ENCODE peak calls at places on chromosomes 1 and 21, in four cellular contexts. U is adrenal gland, G is A549, E is testis. M is an unnamed sample.

GRCh38 chr1:243850368-243851128 is 505 bp upstream of the AKT3 start:
- DNase-seq in U (peak), G (peak), E (peak), M (peak)

GRCh38 chr1:69305621-69306020 is 262.1 kb upstream of the LRRC7 start:
- DNase-seq in U (no peak), G (no peak), E (no peak), M (no peak)

GRCh38 chr1:116256875-116257823 is 115.9 kb upstream of the ATP1A1 start:
- DNase-seq in U (no peak), G (no peak), E (no peak), M (no peak)

GRCh38 chr1:89735449-89735848 is 85.4 kb upstream of the LRRC8D start:
- DNase-seq in U (no peak), G (no peak), E (no peak), M (no peak)

GRCh38 chr1:153352523-153352922 is 3.9 kb upstream of the PGLYRP4 start:
- DNase-seq in U (peak), G (peak), E (peak), M (peak)

GRCh38 chr1:12230549-12231275 is 882 bp downstream of the VPS13D start:
- DNase-seq in U (peak), G (no peak), E (peak), M (peak)

GRCh38 chr1:47399841-47400144 is 16.3 kb upstream of the FOXE3 start:
- DNase-seq in U (no peak), G (no peak), E (no peak), M (no peak)

GRCh38 chr21:37119421-37120218 is 46.6 kb downstream of the TTC3 start:
- DNase-seq in U (no peak), G (no peak), E (no peak), M (no peak)

GRCh38 chr1:53656062-53656915 is 82.7 kb downstream of the GLIS1 start:
- DNase-seq in U (no peak), G (no peak), E (no peak), M (no peak)

GRCh38 chr1:179190861-179191260 is 38.6 kb downstream of the ABL2 start:
- DNase-seq in U (no peak), G (no peak), E (no peak), M (no peak)

GRCh38 chr21:34364921-34365320 is 1.1 kb downstream of the KCNE2 start:
- DNase-seq in U (no peak), G (no peak), E (peak), M (no peak)

GRCh38 chr1:153400244-153400643 is 9.4 kb upstream of the S100A8 start:
- DNase-seq in U (no peak), G (no peak), E (no peak), M (no peak)

GRCh38 chr21:41761211-41762181 is 5.4 kb downstream of the RIPK4 start:
- DNase-seq in U (peak), G (no peak), E (no peak), M (no peak)

GRCh38 chr21:45902292-45902995 is 79.1 kb upstream of the COL6A1 start:
- DNase-seq in U (no peak), G (no peak), E (no peak), M (no peak)

GRCh38 chr1:115293899-115294298 is 44.1 kb downstream of the NGF start:
- DNase-seq in U (no peak), G (no peak), E (no peak), M (no peak)

GRCh38 chr1:2475571-2475970 is 518 bp upstream of the PLCH2 start:
- DNase-seq in U (no peak), G (no peak), E (no peak), M (no peak)

GRCh38 chr1:112370981-112371380 is 25.0 kb upstream of the CTTNBP2NL start:
- DNase-seq in U (no peak), G (no peak), E (no peak), M (no peak)

GRCh38 chr1:77888071-77888428 is 374 bp upstream of the NEXN start:
- DNase-seq in U (no peak), G (peak), E (no peak), M (no peak)

GRCh38 chr21:17501107-17502006 is 11.5 kb upstream of the CXADR start:
- DNase-seq in U (no peak), G (no peak), E (no peak), M (no peak)

GRCh38 chr21:46000182-46000730 is 18.7 kb downstream of the COL6A1 start:
- DNase-seq in U (no peak), G (no peak), E (peak), M (peak)

GRCh38 chr1:66351474-66351873 is 182.5 kb upstream of the SGIP1 start:
- DNase-seq in U (no peak), G (no peak), E (no peak), M (no peak)

GRCh38 chr21:29082416-29082815 is 9.0 kb upstream of the CCT8 start:
- DNase-seq in U (no peak), G (no peak), E (no peak), M (no peak)
- TF ChIP-seq POLR2A in U (no peak), G (no peak), E (no peak), M (no peak)

DNA sequence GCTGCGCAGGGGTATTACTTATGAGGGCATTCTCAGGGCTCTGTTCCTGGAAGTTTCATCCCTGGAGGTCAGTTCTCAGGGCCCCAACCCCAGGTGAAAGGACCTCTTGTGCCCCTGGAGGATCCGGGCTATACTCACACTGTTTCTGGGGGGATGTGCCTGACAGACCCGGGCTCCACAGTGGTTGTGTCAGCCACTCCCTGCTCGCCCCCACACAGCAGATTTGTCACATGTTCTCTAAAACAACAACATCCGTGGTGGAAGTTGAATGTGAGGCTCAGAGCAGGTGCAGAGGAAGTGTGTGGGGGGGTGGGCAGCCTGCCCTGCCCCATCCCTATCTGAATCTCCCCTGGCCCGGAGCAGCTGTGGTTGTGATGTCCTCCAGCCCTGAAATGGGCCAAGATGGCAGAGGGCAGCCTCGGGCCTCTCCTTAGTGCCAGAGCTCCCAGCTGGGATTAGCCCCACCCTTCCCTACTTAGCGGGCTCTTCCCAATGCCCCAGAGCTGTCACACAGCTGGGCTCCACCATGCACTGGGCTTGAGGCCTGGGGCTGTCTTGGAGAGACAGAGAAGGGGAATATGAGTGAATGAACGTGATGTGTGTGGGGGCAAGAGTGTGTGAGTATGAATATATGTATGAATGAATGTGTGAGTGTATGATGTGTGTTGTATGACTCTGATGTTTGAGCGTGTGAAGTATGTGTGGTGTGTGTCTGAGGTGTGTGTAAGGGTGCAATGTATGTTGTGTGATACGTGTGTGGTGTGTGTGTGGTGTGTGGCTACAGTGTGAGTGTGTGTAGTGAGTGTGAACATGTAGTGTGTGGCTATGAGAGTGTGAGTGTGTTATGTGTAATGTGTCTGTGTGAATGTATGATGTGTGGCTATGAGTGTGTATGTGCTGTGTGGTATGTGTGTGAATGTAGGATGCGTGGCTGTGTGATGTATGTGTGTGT is 1.5 kb upstream of the FCMR start:
- DNase-seq in U (no peak), G (no peak), E (no peak), M (no peak)
- TF ChIP-seq POLR2A in U (no peak), G (no peak), E (no peak), M (no peak)

DNA sequence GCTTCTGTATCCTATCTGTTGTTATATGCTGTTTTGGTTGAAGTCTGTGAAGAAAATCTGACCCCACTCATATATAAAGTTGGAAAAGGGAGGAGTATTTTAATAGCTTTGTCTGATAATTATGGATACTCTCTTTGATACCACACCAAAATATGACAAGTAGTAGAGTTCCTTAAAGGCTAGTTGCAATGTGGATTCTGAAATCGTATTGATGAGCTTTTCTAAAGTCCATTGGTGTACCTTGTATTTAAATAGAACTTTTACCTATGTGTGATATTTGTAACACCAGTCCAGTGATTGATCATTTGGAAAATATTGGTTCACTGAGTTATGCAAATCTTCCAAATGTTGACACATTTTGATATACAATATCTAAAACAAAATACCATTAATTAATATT is 7.7 kb downstream of the GAS5 start:
- DNase-seq in U (no peak), G (no peak), E (no peak), M (no peak)
- TF ChIP-seq POLR2A in U (no peak), G (no peak), E (no peak), M (no peak)

GRCh38 chr1:33181906-33182305 is at the start of gene TRIM62:
- DNase-seq in U (peak), G (peak), E (peak), M (peak)
- TF ChIP-seq POLR2A in U (no peak), G (peak), E (no peak), M (peak)

GRCh38 chr1:24186993-24187790 is at the start of gene IFNLR1:
- DNase-seq in U (peak), G (peak), E (peak), M (peak)
- TF ChIP-seq POLR2A in U (no peak), G (no peak), E (no peak), M (no peak)

DNA sequence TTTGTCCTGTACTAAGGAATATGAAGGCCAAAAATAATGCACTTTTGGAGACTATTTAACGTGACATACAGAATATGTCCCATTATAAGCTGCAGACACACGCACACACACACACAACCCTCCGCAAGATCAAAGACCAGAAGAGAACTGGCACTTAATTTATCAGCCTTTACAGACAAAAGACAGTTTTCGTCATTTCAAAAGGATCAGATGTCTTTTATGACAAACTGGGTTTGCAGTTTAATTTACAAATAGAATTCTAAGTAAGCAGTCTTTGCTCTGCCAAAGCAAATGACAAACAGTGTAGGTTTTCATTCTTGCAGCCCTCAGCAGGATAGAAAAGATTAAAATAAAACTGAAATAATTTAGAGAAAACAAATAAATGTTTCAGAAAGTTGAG is 169.1 kb downstream of the DENND1B start:
- DNase-seq in U (no peak), G (no peak), E (no peak), M (no peak)
- TF ChIP-seq POLR2A in U (no peak), G (no peak), E (no peak), M (no peak)

GRCh38 chr1:206696812-206697585 is 12.3 kb downstream of the MAPKAPK2 start:
- DNase-seq in U (no peak), G (no peak), E (no peak), M (no peak)

GRCh38 chr1:206700445-206701036 is 15.8 kb downstream of the MAPKAPK2 start:
- DNase-seq in U (peak), G (no peak), E (no peak), M (no peak)

GRCh38 chr1:206698990-206699586 is 14.4 kb downstream of the MAPKAPK2 start:
- DNase-seq in U (no peak), G (no peak), E (no peak), M (no peak)

GRCh38 chr1:206698011-206698410 is 13.3 kb downstream of the MAPKAPK2 start:
- DNase-seq in U (no peak), G (no peak), E (no peak), M (no peak)

GRCh38 chr1:206699626-206700025 is 14.9 kb downstream of the MAPKAPK2 start:
- DNase-seq in U (peak), G (no peak), E (peak), M (peak)
- TF ChIP-seq POLR2A in U (no peak), G (no peak), E (no peak), M (no peak)

DNA sequence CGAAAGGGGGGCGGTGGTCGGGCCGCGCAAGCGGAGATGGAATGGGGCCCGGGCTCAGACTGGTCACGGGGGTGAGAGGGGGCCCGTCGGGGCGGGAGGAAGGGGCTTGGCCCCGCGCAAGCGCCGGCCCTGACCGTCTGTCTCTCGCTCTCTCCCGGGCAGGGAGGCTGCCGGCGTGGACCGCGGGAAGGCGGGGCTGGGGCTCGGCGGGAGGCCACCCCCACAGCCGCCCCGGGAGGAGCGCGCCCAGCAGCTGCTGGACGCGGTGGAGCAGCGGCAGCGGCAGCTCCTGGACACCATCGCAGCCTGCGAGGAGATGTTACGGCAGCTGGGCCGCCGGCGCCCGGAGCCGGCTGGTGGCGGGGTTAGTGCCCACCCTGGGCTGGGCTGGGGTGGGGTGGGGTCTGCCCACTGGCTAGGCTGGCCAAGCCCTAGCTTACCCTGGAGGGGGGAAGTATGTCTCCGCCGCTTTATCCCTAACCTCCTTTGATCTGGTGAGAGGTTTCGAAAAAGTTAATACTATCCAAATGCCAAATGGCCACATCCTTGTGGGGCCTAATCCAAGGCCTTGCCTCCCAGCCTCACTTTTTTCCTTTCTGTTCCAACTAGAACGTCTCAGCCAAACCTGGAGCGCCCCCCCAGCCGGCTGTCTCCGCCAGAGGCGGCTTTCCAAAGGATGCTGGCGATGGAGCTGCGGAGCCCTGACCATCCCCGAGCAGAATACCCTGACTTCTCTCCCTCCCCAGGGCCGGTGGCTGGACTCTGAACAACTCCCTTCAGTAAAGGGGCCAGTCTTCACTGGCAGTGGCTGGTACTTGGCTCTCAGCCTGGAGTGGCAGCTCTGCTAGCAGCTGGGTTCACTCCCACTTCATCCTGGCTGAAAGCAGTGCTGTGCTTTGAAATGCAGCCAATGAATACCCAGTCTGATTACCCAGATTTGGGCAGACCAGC is 636 bp upstream of the YRDC start:
- DNase-seq in U (peak), G (peak), E (peak), M (peak)
- TF ChIP-seq POLR2A in U (peak), G (peak), E (no peak), M (no peak)

GRCh38 chr1:150567717-150568561 is 11.5 kb downstream of the MCL1 start:
- DNase-seq in U (peak), G (peak), E (peak), M (peak)
- TF ChIP-seq POLR2A in U (peak), G (no peak), E (no peak), M (no peak)

GRCh38 chr21:40687625-40688024 is 159.3 kb downstream of the DSCAM start:
- DNase-seq in U (no peak), G (no peak), E (no peak), M (no peak)

GRCh38 chr21:40683349-40683748 is 163.6 kb downstream of the DSCAM start:
- DNase-seq in U (no peak), G (no peak), E (no peak), M (no peak)

GRCh38 chr21:40688106-40688850 is 158.7 kb downstream of the DSCAM start:
- DNase-seq in U (no peak), G (no peak), E (no peak), M (no peak)

GRCh38 chr21:40686526-40686925 is 160.4 kb downstream of the DSCAM start:
- DNase-seq in U (no peak), G (no peak), E (no peak), M (no peak)

GRCh38 chr21:40685121-40685630 is 161.8 kb downstream of the DSCAM start:
- DNase-seq in U (no peak), G (no peak), E (peak), M (no peak)
- TF ChIP-seq POLR2A in U (no peak), G (no peak), E (no peak), M (no peak)

M was measured in ovary.